ENCODE peak calls at places on chromosomes 16 and 17, in ten cellular contexts. One of them, this sample, is unnamed.
A peak's percentile ranks its signal among the peaks of the same experiment; 100 is the strongest.

GRCh38 chr16:57383276-57384247 is 11.3 kb downstream of the CX3CL1 start:
- DNase-seq in progenitor cell of endocrine pancreas: no peak
- DNase-seq in GM12864: no peak
- DNase-seq in ascending aorta: no peak
- DNase-seq in lower leg skin: peak; percentile 82
- DNase-seq in psoas muscle: no peak
- DNase-seq in mammary epithelial cell: no peak
- DNase-seq in GM12865: no peak
- DNase-seq in WTC11: no peak
- DNase-seq in A549: no peak
- DNase-seq in this sample: no peak

GRCh38 chr17:77423589-77424451 is 283.1 kb downstream of the SEC14L1 start:
- DNase-seq in lower leg skin: peak; percentile 97
- DNase-seq in ascending aorta: peak; percentile 84
- DNase-seq in psoas muscle: peak; percentile 95
- DNase-seq in A549: no peak
- DNase-seq in GM12865: no peak
- DNase-seq in GM12864: no peak
- DNase-seq in progenitor cell of endocrine pancreas: no peak
- DNase-seq in mammary epithelial cell: peak; percentile 90
- DNase-seq in WTC11: no peak
- DNase-seq in this sample: no peak

GRCh38 chr16:53435066-53435688 is 906 bp downstream of the RBL2 start:
- DNase-seq in psoas muscle: peak; percentile 82
- DNase-seq in mammary epithelial cell: peak; percentile 83
- DNase-seq in GM12864: peak; percentile 67
- DNase-seq in ascending aorta: peak; percentile 41
- DNase-seq in WTC11: no peak
- DNase-seq in A549: peak; percentile 85
- DNase-seq in lower leg skin: peak; percentile 93
- DNase-seq in progenitor cell of endocrine pancreas: peak; percentile 45
- DNase-seq in GM12865: peak; percentile 90
- DNase-seq in this sample: peak; percentile 44

GRCh38 chr16:1884889-1885288 is 12.9 kb upstream of the MEIOB start:
- DNase-seq in GM12865: no peak
- DNase-seq in progenitor cell of endocrine pancreas: no peak
- DNase-seq in ascending aorta: no peak
- DNase-seq in GM12864: no peak
- DNase-seq in A549: no peak
- DNase-seq in mammary epithelial cell: no peak
- DNase-seq in psoas muscle: no peak
- DNase-seq in lower leg skin: no peak
- DNase-seq in WTC11: no peak
- DNase-seq in this sample: no peak

GRCh38 chr17:80545499-80545826 is 825 bp downstream of the RPTOR start:
- DNase-seq in A549: peak; percentile 53
- DNase-seq in mammary epithelial cell: peak; percentile 2
- DNase-seq in psoas muscle: no peak
- DNase-seq in GM12865: peak; percentile 4
- DNase-seq in GM12864: no peak
- DNase-seq in progenitor cell of endocrine pancreas: no peak
- DNase-seq in lower leg skin: no peak
- DNase-seq in ascending aorta: no peak
- DNase-seq in WTC11: no peak
- DNase-seq in this sample: no peak

GRCh38 chr17:40791808-40792436 is 7.8 kb downstream of the KRT28 start:
- DNase-seq in WTC11: no peak
- DNase-seq in A549: peak; percentile 45
- DNase-seq in ascending aorta: no peak
- DNase-seq in GM12864: no peak
- DNase-seq in progenitor cell of endocrine pancreas: no peak
- DNase-seq in GM12865: peak; percentile 22
- DNase-seq in mammary epithelial cell: peak; percentile 9
- DNase-seq in lower leg skin: no peak
- DNase-seq in psoas muscle: no peak
- DNase-seq in this sample: no peak

GRCh38 chr16:85716680-85717038 is 27.9 kb upstream of the GINS2 start:
- DNase-seq in GM12864: no peak
- DNase-seq in mammary epithelial cell: no peak
- DNase-seq in progenitor cell of endocrine pancreas: no peak
- DNase-seq in ascending aorta: no peak
- DNase-seq in GM12865: no peak
- DNase-seq in A549: no peak
- DNase-seq in WTC11: no peak
- DNase-seq in lower leg skin: no peak
- DNase-seq in psoas muscle: no peak
- DNase-seq in this sample: no peak

GRCh38 chr17:66975614-66976378 is 11.3 kb downstream of the CACNG4 start:
- DNase-seq in progenitor cell of endocrine pancreas: no peak
- DNase-seq in lower leg skin: no peak
- DNase-seq in GM12864: no peak
- DNase-seq in mammary epithelial cell: peak; percentile 25
- DNase-seq in A549: peak; percentile 70
- DNase-seq in WTC11: peak; percentile 70
- DNase-seq in GM12865: peak; percentile 37
- DNase-seq in ascending aorta: no peak
- DNase-seq in psoas muscle: peak; percentile 72
- DNase-seq in this sample: no peak

GRCh38 chr17:43570518-43570928 is 24.4 kb upstream of the ETV4 start:
- DNase-seq in GM12865: no peak
- DNase-seq in WTC11: no peak
- DNase-seq in progenitor cell of endocrine pancreas: no peak
- DNase-seq in ascending aorta: no peak
- DNase-seq in lower leg skin: no peak
- DNase-seq in A549: no peak
- DNase-seq in GM12864: no peak
- DNase-seq in psoas muscle: no peak
- DNase-seq in mammary epithelial cell: peak; percentile 95
- DNase-seq in this sample: no peak

GRCh38 chr16:2956566-2956956 is 7.5 kb upstream of the KREMEN2 start:
- DNase-seq in progenitor cell of endocrine pancreas: no peak
- DNase-seq in WTC11: no peak
- DNase-seq in lower leg skin: no peak
- DNase-seq in mammary epithelial cell: no peak
- DNase-seq in GM12864: no peak
- DNase-seq in GM12865: no peak
- DNase-seq in ascending aorta: no peak
- DNase-seq in A549: no peak
- DNase-seq in psoas muscle: no peak
- DNase-seq in this sample: no peak

GRCh38 chr16:48635199-48635718 is 25.3 kb upstream of the N4BP1 start:
- DNase-seq in lower leg skin: peak; percentile 75
- DNase-seq in psoas muscle: no peak
- DNase-seq in mammary epithelial cell: no peak
- DNase-seq in ascending aorta: no peak
- DNase-seq in GM12864: no peak
- DNase-seq in GM12865: no peak
- DNase-seq in WTC11: no peak
- DNase-seq in A549: no peak
- DNase-seq in progenitor cell of endocrine pancreas: no peak
- DNase-seq in this sample: no peak

DNA sequence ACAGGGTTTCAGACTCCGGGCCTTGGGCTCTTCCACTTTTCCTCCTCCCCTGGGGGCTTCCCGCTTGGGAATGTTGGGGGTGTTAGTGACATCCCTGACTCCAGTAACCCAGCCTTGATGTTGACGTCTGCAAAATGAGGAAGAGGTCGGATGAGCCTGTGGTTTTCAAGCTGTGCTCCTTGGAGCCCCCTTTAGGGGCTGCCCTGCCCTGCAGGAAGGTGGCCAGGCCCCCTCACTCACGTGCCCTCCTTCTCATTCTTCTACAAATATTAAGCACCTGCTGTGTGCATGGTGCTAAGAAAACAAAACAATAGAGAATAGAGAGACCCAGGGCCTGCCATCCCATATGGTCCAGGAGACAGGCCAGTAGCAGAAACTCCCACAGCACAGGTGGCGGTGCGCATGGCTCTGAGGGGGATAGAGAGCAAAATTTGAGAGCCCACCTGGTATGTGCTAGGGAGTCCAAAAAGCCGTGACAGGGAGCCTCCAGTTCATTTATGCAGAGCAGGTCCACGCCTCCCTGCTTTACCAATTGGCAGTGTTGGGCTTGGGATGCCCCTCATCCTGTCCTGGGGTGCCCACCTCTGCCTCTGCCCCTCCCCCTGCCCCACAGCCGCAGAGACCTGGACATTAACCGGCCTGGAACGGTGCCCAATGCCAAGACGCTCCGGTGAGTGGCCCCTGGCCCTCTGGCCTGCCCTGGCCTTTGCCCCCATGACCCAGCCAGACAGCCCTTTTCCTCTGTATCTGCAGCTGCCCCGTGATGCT is 7.4 kb downstream of the NDRG4 start:
- DNase-seq in lower leg skin: peak; percentile 77
- DNase-seq in WTC11: no peak
- DNase-seq in psoas muscle: peak; percentile 44
- DNase-seq in GM12864: no peak
- DNase-seq in progenitor cell of endocrine pancreas: no peak
- DNase-seq in GM12865: no peak
- DNase-seq in ascending aorta: no peak
- DNase-seq in A549: no peak
- DNase-seq in mammary epithelial cell: no peak
- DNase-seq in this sample: no peak
- TF ChIP-seq CTCF in lower leg skin: no peak
- TF ChIP-seq CTCF in WTC11: no peak
- TF ChIP-seq CTCF in psoas muscle: no peak
- TF ChIP-seq CTCF in GM12864: no peak
- TF ChIP-seq CTCF in progenitor cell of endocrine pancreas: peak; percentile 10
- TF ChIP-seq CTCF in GM12865: no peak
- TF ChIP-seq CTCF in ascending aorta: no peak
- TF ChIP-seq CTCF in A549: no peak
- TF ChIP-seq CTCF in mammary epithelial cell: no peak
- TF ChIP-seq CTCF in this sample: no peak

GRCh38 chr16:31273676-31274075 is 13.9 kb downstream of the ITGAM start:
- DNase-seq in lower leg skin: peak; percentile 61
- DNase-seq in GM12864: no peak
- DNase-seq in A549: no peak
- DNase-seq in mammary epithelial cell: peak; percentile 86
- DNase-seq in ascending aorta: no peak
- DNase-seq in psoas muscle: no peak
- DNase-seq in WTC11: no peak
- DNase-seq in GM12865: no peak
- DNase-seq in progenitor cell of endocrine pancreas: no peak
- DNase-seq in this sample: no peak

GRCh38 chr16:31277659-31278260 is 18.0 kb downstream of the ITGAM start:
- DNase-seq in WTC11: no peak
- DNase-seq in ascending aorta: no peak
- DNase-seq in GM12865: no peak
- DNase-seq in GM12864: no peak
- DNase-seq in progenitor cell of endocrine pancreas: no peak
- DNase-seq in psoas muscle: no peak
- DNase-seq in A549: no peak
- DNase-seq in lower leg skin: peak; percentile 79
- DNase-seq in mammary epithelial cell: no peak
- DNase-seq in this sample: no peak

GRCh38 chr16:31276600-31276999 is 16.8 kb downstream of the ITGAM start:
- DNase-seq in ascending aorta: no peak
- DNase-seq in A549: no peak
- DNase-seq in lower leg skin: peak; percentile 43
- DNase-seq in GM12864: no peak
- DNase-seq in WTC11: no peak
- DNase-seq in psoas muscle: no peak
- DNase-seq in GM12865: no peak
- DNase-seq in progenitor cell of endocrine pancreas: no peak
- DNase-seq in mammary epithelial cell: no peak
- DNase-seq in this sample: no peak

GRCh38 chr16:31273187-31273586 is 13.4 kb downstream of the ITGAM start:
- DNase-seq in GM12864: no peak
- DNase-seq in WTC11: no peak
- DNase-seq in A549: no peak
- DNase-seq in progenitor cell of endocrine pancreas: no peak
- DNase-seq in ascending aorta: no peak
- DNase-seq in mammary epithelial cell: no peak
- DNase-seq in psoas muscle: no peak
- DNase-seq in lower leg skin: peak; percentile 17
- DNase-seq in GM12865: no peak
- DNase-seq in this sample: no peak

GRCh38 chr16:31274831-31275816 is 15.3 kb downstream of the ITGAM start:
- DNase-seq in psoas muscle: no peak
- DNase-seq in GM12865: no peak
- DNase-seq in ascending aorta: no peak
- DNase-seq in lower leg skin: peak; percentile 68
- DNase-seq in GM12864: no peak
- DNase-seq in progenitor cell of endocrine pancreas: no peak
- DNase-seq in WTC11: no peak
- DNase-seq in mammary epithelial cell: peak; percentile 95
- DNase-seq in A549: no peak
- DNase-seq in this sample: no peak
- TF ChIP-seq CTCF in psoas muscle: no peak
- TF ChIP-seq CTCF in GM12865: no peak
- TF ChIP-seq CTCF in ascending aorta: no peak
- TF ChIP-seq CTCF in lower leg skin: no peak
- TF ChIP-seq CTCF in GM12864: no peak
- TF ChIP-seq CTCF in progenitor cell of endocrine pancreas: no peak
- TF ChIP-seq CTCF in WTC11: no peak
- TF ChIP-seq CTCF in mammary epithelial cell: peak; percentile 26
- TF ChIP-seq CTCF in A549: no peak
- TF ChIP-seq CTCF in this sample: no peak

DNA sequence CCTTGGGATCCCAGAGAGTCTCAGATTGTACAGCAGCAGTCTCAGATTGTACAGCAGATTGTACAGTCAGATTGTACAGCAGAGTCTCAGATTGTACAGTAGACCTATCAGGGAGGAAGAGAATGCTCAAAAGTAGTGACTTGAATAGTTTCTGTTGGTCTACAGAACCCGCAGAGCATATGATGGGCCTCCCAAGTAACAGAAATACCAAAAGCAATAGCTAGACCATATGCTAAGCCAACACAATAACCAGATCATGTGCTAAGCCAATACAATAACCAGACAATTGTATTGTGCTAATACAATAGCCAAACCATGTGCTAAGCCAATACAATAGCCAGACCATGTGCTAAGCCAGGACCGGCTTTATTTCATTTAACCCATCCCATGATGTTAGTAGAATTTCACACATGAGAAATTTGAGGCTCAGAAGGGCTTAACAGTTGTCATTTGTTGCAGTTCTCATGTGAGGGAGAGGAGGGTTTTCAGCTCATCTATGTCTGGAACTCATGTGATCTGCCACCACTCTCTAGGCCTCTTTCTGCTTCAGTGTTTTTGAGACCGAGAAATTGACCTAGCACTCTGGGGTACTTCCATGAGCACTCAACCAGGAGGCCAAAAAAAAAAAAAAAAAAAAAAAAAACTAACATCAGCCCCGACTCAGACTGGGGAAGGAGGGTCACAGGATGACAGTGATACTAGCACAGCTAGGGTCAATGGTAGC is 144.0 kb downstream of the SOX9 start:
- DNase-seq in ascending aorta: no peak
- DNase-seq in A549: no peak
- DNase-seq in psoas muscle: no peak
- DNase-seq in WTC11: no peak
- DNase-seq in progenitor cell of endocrine pancreas: no peak
- DNase-seq in GM12864: no peak
- DNase-seq in lower leg skin: no peak
- DNase-seq in mammary epithelial cell: no peak
- DNase-seq in GM12865: peak; percentile 55
- DNase-seq in this sample: no peak
- TF ChIP-seq CTCF in ascending aorta: no peak
- TF ChIP-seq CTCF in A549: no peak
- TF ChIP-seq CTCF in psoas muscle: no peak
- TF ChIP-seq CTCF in WTC11: no peak
- TF ChIP-seq CTCF in progenitor cell of endocrine pancreas: no peak
- TF ChIP-seq CTCF in GM12864: no peak
- TF ChIP-seq CTCF in lower leg skin: no peak
- TF ChIP-seq CTCF in mammary epithelial cell: no peak
- TF ChIP-seq CTCF in GM12865: no peak
- TF ChIP-seq CTCF in this sample: no peak

GRCh38 chr16:82603784-82604411 is 22.9 kb upstream of the CDH13 start:
- DNase-seq in ascending aorta: no peak
- DNase-seq in GM12864: no peak
- DNase-seq in WTC11: peak; percentile 59
- DNase-seq in psoas muscle: peak; percentile 69
- DNase-seq in A549: no peak
- DNase-seq in GM12865: peak; percentile 21
- DNase-seq in mammary epithelial cell: peak; percentile 62
- DNase-seq in lower leg skin: peak; percentile 90
- DNase-seq in progenitor cell of endocrine pancreas: no peak
- DNase-seq in this sample: peak; percentile 38
- TF ChIP-seq CTCF in ascending aorta: peak; percentile 83
- TF ChIP-seq CTCF in GM12864: peak; percentile 28
- TF ChIP-seq CTCF in WTC11: no peak
- TF ChIP-seq CTCF in psoas muscle: peak; percentile 71
- TF ChIP-seq CTCF in A549: no peak
- TF ChIP-seq CTCF in GM12865: peak; percentile 20
- TF ChIP-seq CTCF in mammary epithelial cell: peak; percentile 54
- TF ChIP-seq CTCF in lower leg skin: no peak
- TF ChIP-seq CTCF in progenitor cell of endocrine pancreas: peak; percentile 70
- TF ChIP-seq CTCF in this sample: peak; percentile 72